ENCODE peak calls at places on chromosomes 6 and 20, in seven cellular contexts. One of them, this sample, is unnamed.

GRCh38 chr6:41200901-41201783 is at the start of gene TREML2:
- DNase-seq in foreskin fibroblast: no peak
- DNase-seq in HFF-Myc: no peak
- DNase-seq in AG09309: no peak
- DNase-seq in CD8-positive, alpha-beta T cell: peak; percentile 14
- DNase-seq in Peyer's patch: peak; percentile 66
- DNase-seq in BJ: no peak
- DNase-seq in this sample: no peak

GRCh38 chr6:11085758-11086435 is 7.7 kb upstream of the SMIM13 start:
- DNase-seq in foreskin fibroblast: no peak
- DNase-seq in HFF-Myc: no peak
- DNase-seq in AG09309: peak; percentile 44
- DNase-seq in CD8-positive, alpha-beta T cell: no peak
- DNase-seq in Peyer's patch: no peak
- DNase-seq in BJ: no peak
- DNase-seq in this sample: no peak

GRCh38 chr6:44059359-44060342 is 67.6 kb downstream of the MRPL14 start:
- DNase-seq in foreskin fibroblast: no peak
- DNase-seq in HFF-Myc: no peak
- DNase-seq in AG09309: no peak
- DNase-seq in CD8-positive, alpha-beta T cell: no peak
- DNase-seq in Peyer's patch: no peak
- DNase-seq in BJ: no peak
- DNase-seq in this sample: no peak

GRCh38 chr6:157990321-157991066 is 8.8 kb downstream of the SYNJ2 start:
- DNase-seq in foreskin fibroblast: no peak
- DNase-seq in HFF-Myc: no peak
- DNase-seq in AG09309: no peak
- DNase-seq in CD8-positive, alpha-beta T cell: peak; percentile 32
- DNase-seq in Peyer's patch: no peak
- DNase-seq in BJ: no peak
- DNase-seq in this sample: no peak

GRCh38 chr6:158518196-158519127 is 41.4 kb upstream of the TMEM181 start:
- DNase-seq in foreskin fibroblast: peak; percentile 76
- DNase-seq in HFF-Myc: peak; percentile 66
- DNase-seq in AG09309: peak; percentile 57
- DNase-seq in CD8-positive, alpha-beta T cell: peak; percentile 25
- DNase-seq in Peyer's patch: peak; percentile 84
- DNase-seq in BJ: peak; percentile 42
- DNase-seq in this sample: peak; percentile 77

GRCh38 chr20:17036546-17036945 is 190.3 kb upstream of the PCSK2 start:
- DNase-seq in foreskin fibroblast: no peak
- DNase-seq in HFF-Myc: no peak
- DNase-seq in AG09309: no peak
- DNase-seq in CD8-positive, alpha-beta T cell: no peak
- DNase-seq in Peyer's patch: no peak
- DNase-seq in BJ: peak; percentile 9
- DNase-seq in this sample: no peak

GRCh38 chr6:111210074-111210729 is 122.9 kb downstream of the SLC16A10 start:
- DNase-seq in foreskin fibroblast: peak; percentile 27
- DNase-seq in HFF-Myc: peak; percentile 49
- DNase-seq in AG09309: peak; percentile 32
- DNase-seq in CD8-positive, alpha-beta T cell: peak; percentile 29
- DNase-seq in Peyer's patch: no peak
- DNase-seq in BJ: peak; percentile 15
- DNase-seq in this sample: peak; percentile 68

GRCh38 chr20:58511861-58512260 is 3.3 kb downstream of the APCDD1L start:
- DNase-seq in foreskin fibroblast: peak; percentile 1
- DNase-seq in HFF-Myc: no peak
- DNase-seq in AG09309: no peak
- DNase-seq in CD8-positive, alpha-beta T cell: no peak
- DNase-seq in Peyer's patch: no peak
- DNase-seq in BJ: no peak
- DNase-seq in this sample: no peak

GRCh38 chr6:128520436-128521301 is at the start of gene PTPRK:
- DNase-seq in foreskin fibroblast: peak; percentile 95
- DNase-seq in HFF-Myc: no peak
- DNase-seq in AG09309: no peak
- DNase-seq in CD8-positive, alpha-beta T cell: peak; percentile 89
- DNase-seq in Peyer's patch: peak; percentile 94
- DNase-seq in BJ: peak; percentile 59
- DNase-seq in this sample: peak; percentile 72

GRCh38 chr20:61585764-61586163 is 333.7 kb downstream of the CDH4 start:
- DNase-seq in foreskin fibroblast: no peak
- DNase-seq in HFF-Myc: no peak
- DNase-seq in AG09309: no peak
- DNase-seq in CD8-positive, alpha-beta T cell: no peak
- DNase-seq in Peyer's patch: no peak
- DNase-seq in BJ: no peak
- DNase-seq in this sample: no peak

GRCh38 chr6:100217225-100217624 is 223.2 kb upstream of the MCHR2 start:
- DNase-seq in foreskin fibroblast: peak; percentile 46
- DNase-seq in HFF-Myc: no peak
- DNase-seq in AG09309: no peak
- DNase-seq in CD8-positive, alpha-beta T cell: no peak
- DNase-seq in Peyer's patch: no peak
- DNase-seq in BJ: no peak
- DNase-seq in this sample: no peak

GRCh38 chr6:20377623-20378265 is 23.9 kb upstream of the E2F3 start:
- DNase-seq in foreskin fibroblast: peak; percentile 73
- DNase-seq in HFF-Myc: peak; percentile 58
- DNase-seq in AG09309: peak; percentile 25
- DNase-seq in CD8-positive, alpha-beta T cell: no peak
- DNase-seq in Peyer's patch: no peak
- DNase-seq in BJ: no peak
- DNase-seq in this sample: no peak

GRCh38 chr6:32941412-32941784 is 570 bp upstream of the HLA-DMB start:
- DNase-seq in foreskin fibroblast: no peak
- DNase-seq in HFF-Myc: no peak
- DNase-seq in AG09309: no peak
- DNase-seq in CD8-positive, alpha-beta T cell: peak; percentile 49
- DNase-seq in Peyer's patch: peak; percentile 86
- DNase-seq in BJ: no peak
- DNase-seq in this sample: peak; percentile 63

GRCh38 chr6:43742931-43743632 is 26.9 kb upstream of the VEGFA start:
- DNase-seq in foreskin fibroblast: no peak
- DNase-seq in HFF-Myc: no peak
- DNase-seq in AG09309: no peak
- DNase-seq in CD8-positive, alpha-beta T cell: no peak
- DNase-seq in Peyer's patch: peak; percentile 36
- DNase-seq in BJ: no peak
- DNase-seq in this sample: no peak

GRCh38 chr6:159463440-159463839 is 229.6 kb downstream of the SOD2 start:
- DNase-seq in foreskin fibroblast: no peak
- DNase-seq in HFF-Myc: no peak
- DNase-seq in AG09309: no peak
- DNase-seq in CD8-positive, alpha-beta T cell: no peak
- DNase-seq in Peyer's patch: no peak
- DNase-seq in BJ: no peak
- DNase-seq in this sample: no peak

GRCh38 chr6:48664850-48665249 is 553.9 kb upstream of the PTCHD4 start:
- DNase-seq in foreskin fibroblast: peak; percentile 11
- DNase-seq in HFF-Myc: peak; percentile 27
- DNase-seq in AG09309: peak; percentile 23
- DNase-seq in CD8-positive, alpha-beta T cell: no peak
- DNase-seq in Peyer's patch: no peak
- DNase-seq in BJ: peak; percentile 50
- DNase-seq in this sample: no peak

GRCh38 chr6:144248470-144249301 is 36.4 kb upstream of the UTRN start:
- DNase-seq in foreskin fibroblast: peak; percentile 57
- DNase-seq in HFF-Myc: peak; percentile 62
- DNase-seq in AG09309: peak; percentile 84
- DNase-seq in CD8-positive, alpha-beta T cell: no peak
- DNase-seq in Peyer's patch: no peak
- DNase-seq in BJ: peak; percentile 85
- DNase-seq in this sample: peak; percentile 26

GRCh38 chr20:35490736-35491181 is 35.4 kb downstream of the CEP250 start:
- DNase-seq in foreskin fibroblast: no peak
- DNase-seq in HFF-Myc: no peak
- DNase-seq in AG09309: no peak
- DNase-seq in CD8-positive, alpha-beta T cell: peak; percentile 62
- DNase-seq in Peyer's patch: peak; percentile 83
- DNase-seq in BJ: no peak
- DNase-seq in this sample: peak; percentile 83

GRCh38 chr20:19212524-19213502 is at the start of gene SLC24A3:
- DNase-seq in foreskin fibroblast: no peak
- DNase-seq in HFF-Myc: no peak
- DNase-seq in AG09309: no peak
- DNase-seq in CD8-positive, alpha-beta T cell: no peak
- DNase-seq in Peyer's patch: peak; percentile 78
- DNase-seq in BJ: no peak
- DNase-seq in this sample: peak; percentile 52

GRCh38 chr6:13535306-13535705 is 39.1 kb upstream of the SIRT5 start:
- DNase-seq in foreskin fibroblast: no peak
- DNase-seq in HFF-Myc: no peak
- DNase-seq in AG09309: no peak
- DNase-seq in CD8-positive, alpha-beta T cell: no peak
- DNase-seq in Peyer's patch: no peak
- DNase-seq in BJ: no peak
- DNase-seq in this sample: no peak

GRCh38 chr6:129893513-129894098 is 32.5 kb upstream of the TMEM244 start:
- DNase-seq in foreskin fibroblast: no peak
- DNase-seq in HFF-Myc: no peak
- DNase-seq in AG09309: no peak
- DNase-seq in CD8-positive, alpha-beta T cell: no peak
- DNase-seq in Peyer's patch: no peak
- DNase-seq in BJ: peak; percentile 1
- DNase-seq in this sample: no peak

GRCh38 chr6:37595859-37596258 is 96.2 kb upstream of the CCDC167 start:
- DNase-seq in foreskin fibroblast: no peak
- DNase-seq in HFF-Myc: no peak
- DNase-seq in AG09309: no peak
- DNase-seq in CD8-positive, alpha-beta T cell: no peak
- DNase-seq in Peyer's patch: no peak
- DNase-seq in BJ: no peak
- DNase-seq in this sample: no peak

DNA sequence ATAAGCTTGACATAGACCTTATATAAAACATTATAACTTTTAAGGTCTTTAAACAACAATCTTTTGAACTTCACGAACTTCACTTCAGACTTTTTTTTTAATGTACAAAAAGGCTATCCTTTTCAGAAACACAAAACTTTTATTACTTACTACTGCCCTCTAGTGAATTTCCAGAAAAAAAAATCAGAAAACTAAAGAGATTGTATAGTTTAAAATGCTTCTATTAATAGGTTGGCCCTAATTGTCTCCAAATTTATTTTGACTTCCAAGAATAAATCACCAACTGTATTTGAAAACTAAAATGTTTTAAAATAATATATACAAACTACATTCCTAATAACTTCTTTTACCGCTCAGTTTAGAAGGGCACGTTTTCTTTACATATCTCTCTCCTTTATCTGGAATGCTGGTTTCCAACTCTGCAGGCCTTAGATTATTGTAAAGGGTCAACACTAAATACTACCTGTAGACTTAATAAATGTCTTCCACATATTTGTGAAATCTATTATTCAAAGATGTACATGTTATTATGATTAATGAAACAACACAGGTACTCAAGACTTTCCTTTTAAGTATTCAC is 66.8 kb downstream of the LMBRD1 start:
- DNase-seq in foreskin fibroblast: no peak
- DNase-seq in HFF-Myc: no peak
- DNase-seq in AG09309: peak; percentile 7
- DNase-seq in CD8-positive, alpha-beta T cell: no peak
- DNase-seq in Peyer's patch: no peak
- DNase-seq in BJ: no peak
- DNase-seq in this sample: no peak
- TF ChIP-seq CTCF in foreskin fibroblast: peak; percentile 3
- TF ChIP-seq CTCF in HFF-Myc: peak; percentile 11
- TF ChIP-seq CTCF in AG09309: peak; percentile 15
- TF ChIP-seq CTCF in CD8-positive, alpha-beta T cell: peak; percentile 58
- TF ChIP-seq CTCF in Peyer's patch: peak; percentile 29
- TF ChIP-seq CTCF in BJ: peak; percentile 16
- TF ChIP-seq CTCF in this sample: no peak

GRCh38 chr20:31475032-31475431 is at the start of the genes DEFB124 and REM1:
- DNase-seq in foreskin fibroblast: no peak
- DNase-seq in HFF-Myc: no peak
- DNase-seq in AG09309: no peak
- DNase-seq in CD8-positive, alpha-beta T cell: no peak
- DNase-seq in Peyer's patch: no peak
- DNase-seq in BJ: no peak
- DNase-seq in this sample: no peak

GRCh38 chr20:31475472-31476312 is 604 bp downstream of the REM1 start:
- DNase-seq in foreskin fibroblast: no peak
- DNase-seq in HFF-Myc: no peak
- DNase-seq in AG09309: no peak
- DNase-seq in CD8-positive, alpha-beta T cell: no peak
- DNase-seq in Peyer's patch: no peak
- DNase-seq in BJ: no peak
- DNase-seq in this sample: no peak

GRCh38 chr20:31476648-31477220 is 1.6 kb downstream of the REM1 start:
- DNase-seq in foreskin fibroblast: no peak
- DNase-seq in HFF-Myc: no peak
- DNase-seq in AG09309: no peak
- DNase-seq in CD8-positive, alpha-beta T cell: no peak
- DNase-seq in Peyer's patch: no peak
- DNase-seq in BJ: no peak
- DNase-seq in this sample: no peak

GRCh38 chr20:31474097-31474436 is 860 bp downstream of the DEFB124 start:
- DNase-seq in foreskin fibroblast: no peak
- DNase-seq in HFF-Myc: no peak
- DNase-seq in AG09309: no peak
- DNase-seq in CD8-positive, alpha-beta T cell: no peak
- DNase-seq in Peyer's patch: no peak
- DNase-seq in BJ: no peak
- DNase-seq in this sample: peak; percentile 46

DNA sequence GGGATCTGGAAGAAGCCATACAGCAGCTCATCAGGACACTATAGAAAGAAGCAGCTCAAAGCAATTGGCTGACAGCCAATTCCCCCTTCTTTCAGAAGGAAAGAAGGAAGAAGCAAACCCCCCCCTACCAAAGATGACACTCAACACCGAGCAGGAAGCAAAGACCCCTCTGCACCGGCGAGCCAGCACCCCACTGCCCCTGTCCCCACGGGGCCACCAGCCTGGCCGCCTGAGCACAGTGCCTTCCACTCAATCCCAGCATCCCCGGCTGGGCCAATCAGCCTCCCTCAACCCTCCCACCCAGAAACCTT is 1.2 kb downstream of the REM1 start:
- DNase-seq in foreskin fibroblast: no peak
- DNase-seq in HFF-Myc: no peak
- DNase-seq in AG09309: no peak
- DNase-seq in CD8-positive, alpha-beta T cell: no peak
- DNase-seq in Peyer's patch: no peak
- DNase-seq in BJ: no peak
- DNase-seq in this sample: no peak
- TF ChIP-seq CTCF in foreskin fibroblast: no peak
- TF ChIP-seq CTCF in HFF-Myc: no peak
- TF ChIP-seq CTCF in AG09309: no peak
- TF ChIP-seq CTCF in CD8-positive, alpha-beta T cell: no peak
- TF ChIP-seq CTCF in Peyer's patch: no peak
- TF ChIP-seq CTCF in BJ: no peak
- TF ChIP-seq CTCF in this sample: no peak

GRCh38 chr6:31901953-31902643 is at the start of gene ZBTB12:
- DNase-seq in foreskin fibroblast: peak; percentile 96
- DNase-seq in HFF-Myc: peak; percentile 86
- DNase-seq in AG09309: peak; percentile 88
- DNase-seq in CD8-positive, alpha-beta T cell: peak; percentile 81
- DNase-seq in Peyer's patch: peak; percentile 96
- DNase-seq in BJ: peak; percentile 74
- DNase-seq in this sample: peak; percentile 94
- TF ChIP-seq CTCF in foreskin fibroblast: no peak
- TF ChIP-seq CTCF in HFF-Myc: no peak
- TF ChIP-seq CTCF in AG09309: no peak
- TF ChIP-seq CTCF in CD8-positive, alpha-beta T cell: no peak
- TF ChIP-seq CTCF in Peyer's patch: no peak
- TF ChIP-seq CTCF in BJ: no peak
- TF ChIP-seq CTCF in this sample: no peak

GRCh38 chr6:84220809-84221409 is 6.5 kb downstream of the CEP162 start:
- DNase-seq in foreskin fibroblast: no peak
- DNase-seq in HFF-Myc: peak; percentile 7
- DNase-seq in AG09309: no peak
- DNase-seq in CD8-positive, alpha-beta T cell: no peak
- DNase-seq in Peyer's patch: no peak
- DNase-seq in BJ: no peak
- DNase-seq in this sample: no peak
- TF ChIP-seq CTCF in foreskin fibroblast: peak; percentile 36
- TF ChIP-seq CTCF in HFF-Myc: peak; percentile 10
- TF ChIP-seq CTCF in AG09309: no peak
- TF ChIP-seq CTCF in CD8-positive, alpha-beta T cell: peak; percentile 60
- TF ChIP-seq CTCF in Peyer's patch: peak; percentile 57
- TF ChIP-seq CTCF in BJ: peak; percentile 44
- TF ChIP-seq CTCF in this sample: peak; percentile 23